ENCODE peak calls at places on chromosomes 3 and 15, in ten cellular contexts. One of them, this sample, is unnamed.

GRCh38 chr15:68417897-68418296 is 14.1 kb downstream of the ITGA11 start:
- DNase-seq in hepatocyte: no peak
- DNase-seq in stimulated activated CD8-positive, alpha-beta memory T cell treated with anti-CD3 and anti-CD28 coated beads, Interleukin-4, amount 100 ng/mL, for 4 hours: no peak
- DNase-seq in mesothelial cell of epicardium: no peak
- DNase-seq in effector CD4-positive, alpha-beta T cell: no peak
- DNase-seq in KBM-7: no peak
- DNase-seq in Kasumi-1: no peak
- DNase-seq in cardiac muscle cell: peak; percentile 36
- DNase-seq in HuH-7: no peak
- DNase-seq in ELR: no peak
- DNase-seq in this sample: no peak

GRCh38 chr15:84598250-84598649 is 2.6 kb upstream of the ZSCAN2 start:
- DNase-seq in HuH-7: no peak
- DNase-seq in KBM-7: peak; percentile 99
- DNase-seq in hepatocyte: no peak
- DNase-seq in stimulated activated CD8-positive, alpha-beta memory T cell treated with anti-CD3 and anti-CD28 coated beads, Interleukin-4, amount 100 ng/mL, for 4 hours: no peak
- DNase-seq in ELR: peak; percentile 32
- DNase-seq in Kasumi-1: peak; percentile 100
- DNase-seq in effector CD4-positive, alpha-beta T cell: peak; percentile 15
- DNase-seq in cardiac muscle cell: no peak
- DNase-seq in mesothelial cell of epicardium: no peak
- DNase-seq in this sample: no peak

GRCh38 chr15:61796056-61796455 is 264.2 kb downstream of the VPS13C start:
- DNase-seq in Kasumi-1: no peak
- DNase-seq in cardiac muscle cell: peak; percentile 29
- DNase-seq in effector CD4-positive, alpha-beta T cell: no peak
- DNase-seq in stimulated activated CD8-positive, alpha-beta memory T cell treated with anti-CD3 and anti-CD28 coated beads, Interleukin-4, amount 100 ng/mL, for 4 hours: no peak
- DNase-seq in KBM-7: no peak
- DNase-seq in HuH-7: no peak
- DNase-seq in ELR: peak; percentile 4
- DNase-seq in mesothelial cell of epicardium: no peak
- DNase-seq in hepatocyte: no peak
- DNase-seq in this sample: no peak

GRCh38 chr3:42213417-42213816 is 52.6 kb downstream of the CCK start:
- DNase-seq in KBM-7: no peak
- DNase-seq in stimulated activated CD8-positive, alpha-beta memory T cell treated with anti-CD3 and anti-CD28 coated beads, Interleukin-4, amount 100 ng/mL, for 4 hours: no peak
- DNase-seq in HuH-7: no peak
- DNase-seq in effector CD4-positive, alpha-beta T cell: no peak
- DNase-seq in cardiac muscle cell: no peak
- DNase-seq in hepatocyte: no peak
- DNase-seq in Kasumi-1: no peak
- DNase-seq in mesothelial cell of epicardium: no peak
- DNase-seq in ELR: no peak
- DNase-seq in this sample: no peak

GRCh38 chr3:49076627-49077026 is 17.2 kb downstream of the QRICH1 start:
- DNase-seq in effector CD4-positive, alpha-beta T cell: no peak
- DNase-seq in cardiac muscle cell: no peak
- DNase-seq in mesothelial cell of epicardium: no peak
- DNase-seq in HuH-7: no peak
- DNase-seq in Kasumi-1: no peak
- DNase-seq in KBM-7: no peak
- DNase-seq in hepatocyte: no peak
- DNase-seq in stimulated activated CD8-positive, alpha-beta memory T cell treated with anti-CD3 and anti-CD28 coated beads, Interleukin-4, amount 100 ng/mL, for 4 hours: no peak
- DNase-seq in ELR: no peak
- DNase-seq in this sample: no peak

GRCh38 chr3:99565316-99565715 is 73.1 kb upstream of the COL8A1 start:
- DNase-seq in hepatocyte: no peak
- DNase-seq in stimulated activated CD8-positive, alpha-beta memory T cell treated with anti-CD3 and anti-CD28 coated beads, Interleukin-4, amount 100 ng/mL, for 4 hours: no peak
- DNase-seq in mesothelial cell of epicardium: no peak
- DNase-seq in KBM-7: no peak
- DNase-seq in cardiac muscle cell: no peak
- DNase-seq in HuH-7: no peak
- DNase-seq in Kasumi-1: no peak
- DNase-seq in effector CD4-positive, alpha-beta T cell: no peak
- DNase-seq in ELR: no peak
- DNase-seq in this sample: no peak

GRCh38 chr3:196222876-196223595 is 6.7 kb downstream of the SLC51A start:
- DNase-seq in stimulated activated CD8-positive, alpha-beta memory T cell treated with anti-CD3 and anti-CD28 coated beads, Interleukin-4, amount 100 ng/mL, for 4 hours: no peak
- DNase-seq in cardiac muscle cell: no peak
- DNase-seq in effector CD4-positive, alpha-beta T cell: no peak
- DNase-seq in HuH-7: no peak
- DNase-seq in Kasumi-1: no peak
- DNase-seq in mesothelial cell of epicardium: no peak
- DNase-seq in KBM-7: no peak
- DNase-seq in hepatocyte: no peak
- DNase-seq in ELR: no peak
- DNase-seq in this sample: no peak

GRCh38 chr3:87436781-87437543 is 160.6 kb upstream of the POU1F1 start:
- DNase-seq in stimulated activated CD8-positive, alpha-beta memory T cell treated with anti-CD3 and anti-CD28 coated beads, Interleukin-4, amount 100 ng/mL, for 4 hours: no peak
- DNase-seq in HuH-7: no peak
- DNase-seq in ELR: peak; percentile 54
- DNase-seq in cardiac muscle cell: no peak
- DNase-seq in mesothelial cell of epicardium: no peak
- DNase-seq in effector CD4-positive, alpha-beta T cell: no peak
- DNase-seq in hepatocyte: no peak
- DNase-seq in KBM-7: no peak
- DNase-seq in Kasumi-1: no peak
- DNase-seq in this sample: no peak

GRCh38 chr15:68795298-68795848 is 25.3 kb downstream of the ANP32A start:
- DNase-seq in mesothelial cell of epicardium: peak; percentile 44
- DNase-seq in hepatocyte: peak; percentile 86
- DNase-seq in ELR: peak; percentile 48
- DNase-seq in KBM-7: peak; percentile 98
- DNase-seq in stimulated activated CD8-positive, alpha-beta memory T cell treated with anti-CD3 and anti-CD28 coated beads, Interleukin-4, amount 100 ng/mL, for 4 hours: no peak
- DNase-seq in HuH-7: no peak
- DNase-seq in effector CD4-positive, alpha-beta T cell: peak; percentile 62
- DNase-seq in cardiac muscle cell: peak; percentile 80
- DNase-seq in Kasumi-1: peak; percentile 94
- DNase-seq in this sample: no peak

GRCh38 chr3:58217209-58217811 is 6.5 kb upstream of the DNASE1L3 start:
- DNase-seq in effector CD4-positive, alpha-beta T cell: peak; percentile 35
- DNase-seq in cardiac muscle cell: peak; percentile 71
- DNase-seq in ELR: peak; percentile 82
- DNase-seq in stimulated activated CD8-positive, alpha-beta memory T cell treated with anti-CD3 and anti-CD28 coated beads, Interleukin-4, amount 100 ng/mL, for 4 hours: no peak
- DNase-seq in KBM-7: peak; percentile 74
- DNase-seq in hepatocyte: peak; percentile 75
- DNase-seq in mesothelial cell of epicardium: no peak
- DNase-seq in Kasumi-1: peak; percentile 86
- DNase-seq in HuH-7: peak; percentile 28
- DNase-seq in this sample: no peak

GRCh38 chr3:150242220-150242938 is 165.7 kb upstream of the TSC22D2 start:
- DNase-seq in stimulated activated CD8-positive, alpha-beta memory T cell treated with anti-CD3 and anti-CD28 coated beads, Interleukin-4, amount 100 ng/mL, for 4 hours: no peak
- DNase-seq in HuH-7: no peak
- DNase-seq in KBM-7: no peak
- DNase-seq in cardiac muscle cell: no peak
- DNase-seq in ELR: peak; percentile 13
- DNase-seq in Kasumi-1: no peak
- DNase-seq in effector CD4-positive, alpha-beta T cell: no peak
- DNase-seq in mesothelial cell of epicardium: no peak
- DNase-seq in hepatocyte: no peak
- DNase-seq in this sample: no peak

GRCh38 chr3:42600958-42601675 is 631 bp downstream of the NKTR start:
- DNase-seq in Kasumi-1: peak; percentile 94
- DNase-seq in cardiac muscle cell: peak; percentile 72
- DNase-seq in ELR: peak; percentile 86
- DNase-seq in HuH-7: peak; percentile 62
- DNase-seq in stimulated activated CD8-positive, alpha-beta memory T cell treated with anti-CD3 and anti-CD28 coated beads, Interleukin-4, amount 100 ng/mL, for 4 hours: no peak
- DNase-seq in mesothelial cell of epicardium: peak; percentile 33
- DNase-seq in hepatocyte: peak; percentile 72
- DNase-seq in KBM-7: peak; percentile 89
- DNase-seq in effector CD4-positive, alpha-beta T cell: peak; percentile 44
- DNase-seq in this sample: peak; percentile 1

GRCh38 chr3:32969656-32970055 is 18.2 kb downstream of the CCR4 start:
- DNase-seq in effector CD4-positive, alpha-beta T cell: no peak
- DNase-seq in KBM-7: no peak
- DNase-seq in hepatocyte: peak; percentile 13
- DNase-seq in ELR: peak; percentile 61
- DNase-seq in Kasumi-1: no peak
- DNase-seq in HuH-7: peak; percentile 37
- DNase-seq in cardiac muscle cell: no peak
- DNase-seq in stimulated activated CD8-positive, alpha-beta memory T cell treated with anti-CD3 and anti-CD28 coated beads, Interleukin-4, amount 100 ng/mL, for 4 hours: no peak
- DNase-seq in mesothelial cell of epicardium: no peak
- DNase-seq in this sample: peak; percentile 68

GRCh38 chr3:23804441-23805227 is 1.1 kb upstream of the UBE2E1 start:
- DNase-seq in cardiac muscle cell: no peak
- DNase-seq in Kasumi-1: no peak
- DNase-seq in HuH-7: no peak
- DNase-seq in KBM-7: no peak
- DNase-seq in ELR: no peak
- DNase-seq in mesothelial cell of epicardium: no peak
- DNase-seq in effector CD4-positive, alpha-beta T cell: no peak
- DNase-seq in stimulated activated CD8-positive, alpha-beta memory T cell treated with anti-CD3 and anti-CD28 coated beads, Interleukin-4, amount 100 ng/mL, for 4 hours: no peak
- DNase-seq in hepatocyte: peak; percentile 37
- DNase-seq in this sample: no peak

GRCh38 chr3:79202471-79203143 is 565.2 kb downstream of the ROBO1 start:
- DNase-seq in stimulated activated CD8-positive, alpha-beta memory T cell treated with anti-CD3 and anti-CD28 coated beads, Interleukin-4, amount 100 ng/mL, for 4 hours: no peak
- DNase-seq in Kasumi-1: no peak
- DNase-seq in mesothelial cell of epicardium: no peak
- DNase-seq in hepatocyte: no peak
- DNase-seq in effector CD4-positive, alpha-beta T cell: no peak
- DNase-seq in HuH-7: no peak
- DNase-seq in cardiac muscle cell: no peak
- DNase-seq in KBM-7: no peak
- DNase-seq in ELR: no peak
- DNase-seq in this sample: no peak

GRCh38 chr3:133860519-133860918 is 35.2 kb downstream of the RAB6B start:
- DNase-seq in ELR: no peak
- DNase-seq in hepatocyte: no peak
- DNase-seq in cardiac muscle cell: no peak
- DNase-seq in mesothelial cell of epicardium: no peak
- DNase-seq in HuH-7: no peak
- DNase-seq in Kasumi-1: no peak
- DNase-seq in KBM-7: no peak
- DNase-seq in stimulated activated CD8-positive, alpha-beta memory T cell treated with anti-CD3 and anti-CD28 coated beads, Interleukin-4, amount 100 ng/mL, for 4 hours: no peak
- DNase-seq in effector CD4-positive, alpha-beta T cell: no peak
- DNase-seq in this sample: no peak

GRCh38 chr3:188196232-188196990 is 42.5 kb downstream of the LPP start:
- DNase-seq in Kasumi-1: no peak
- DNase-seq in hepatocyte: no peak
- DNase-seq in mesothelial cell of epicardium: no peak
- DNase-seq in ELR: peak; percentile 45
- DNase-seq in cardiac muscle cell: no peak
- DNase-seq in KBM-7: no peak
- DNase-seq in stimulated activated CD8-positive, alpha-beta memory T cell treated with anti-CD3 and anti-CD28 coated beads, Interleukin-4, amount 100 ng/mL, for 4 hours: no peak
- DNase-seq in HuH-7: no peak
- DNase-seq in effector CD4-positive, alpha-beta T cell: no peak
- DNase-seq in this sample: no peak

GRCh38 chr3:27535809-27536392 is 51.7 kb upstream of the SLC4A7 start:
- DNase-seq in hepatocyte: no peak
- DNase-seq in ELR: peak; percentile 88
- DNase-seq in stimulated activated CD8-positive, alpha-beta memory T cell treated with anti-CD3 and anti-CD28 coated beads, Interleukin-4, amount 100 ng/mL, for 4 hours: no peak
- DNase-seq in effector CD4-positive, alpha-beta T cell: no peak
- DNase-seq in HuH-7: no peak
- DNase-seq in Kasumi-1: no peak
- DNase-seq in cardiac muscle cell: no peak
- DNase-seq in mesothelial cell of epicardium: no peak
- DNase-seq in KBM-7: no peak
- DNase-seq in this sample: no peak

GRCh38 chr3:55191911-55192787 is 264.3 kb upstream of the LRTM1 start:
- DNase-seq in effector CD4-positive, alpha-beta T cell: no peak
- DNase-seq in stimulated activated CD8-positive, alpha-beta memory T cell treated with anti-CD3 and anti-CD28 coated beads, Interleukin-4, amount 100 ng/mL, for 4 hours: no peak
- DNase-seq in ELR: peak; percentile 95
- DNase-seq in Kasumi-1: no peak
- DNase-seq in cardiac muscle cell: peak; percentile 68
- DNase-seq in hepatocyte: no peak
- DNase-seq in mesothelial cell of epicardium: no peak
- DNase-seq in HuH-7: no peak
- DNase-seq in KBM-7: no peak
- DNase-seq in this sample: no peak

GRCh38 chr3:97975466-97975865 is 3.2 kb upstream of the RIOX2 start:
- DNase-seq in HuH-7: no peak
- DNase-seq in ELR: no peak
- DNase-seq in Kasumi-1: peak; percentile 22
- DNase-seq in stimulated activated CD8-positive, alpha-beta memory T cell treated with anti-CD3 and anti-CD28 coated beads, Interleukin-4, amount 100 ng/mL, for 4 hours: no peak
- DNase-seq in mesothelial cell of epicardium: no peak
- DNase-seq in KBM-7: no peak
- DNase-seq in hepatocyte: no peak
- DNase-seq in cardiac muscle cell: no peak
- DNase-seq in effector CD4-positive, alpha-beta T cell: no peak
- DNase-seq in this sample: no peak

GRCh38 chr3:61562810-61563613 is 1.6 kb downstream of the PTPRG start:
- DNase-seq in effector CD4-positive, alpha-beta T cell: no peak
- DNase-seq in hepatocyte: peak; percentile 44
- DNase-seq in stimulated activated CD8-positive, alpha-beta memory T cell treated with anti-CD3 and anti-CD28 coated beads, Interleukin-4, amount 100 ng/mL, for 4 hours: no peak
- DNase-seq in cardiac muscle cell: peak; percentile 52
- DNase-seq in mesothelial cell of epicardium: no peak
- DNase-seq in ELR: peak; percentile 57
- DNase-seq in HuH-7: no peak
- DNase-seq in Kasumi-1: peak; percentile 33
- DNase-seq in KBM-7: peak; percentile 34
- DNase-seq in this sample: no peak

GRCh38 chr3:50248387-50248786 is 12.4 kb downstream of the GNAI2 start:
- DNase-seq in KBM-7: no peak
- DNase-seq in mesothelial cell of epicardium: no peak
- DNase-seq in HuH-7: no peak
- DNase-seq in hepatocyte: no peak
- DNase-seq in effector CD4-positive, alpha-beta T cell: no peak
- DNase-seq in ELR: peak; percentile 66
- DNase-seq in cardiac muscle cell: no peak
- DNase-seq in Kasumi-1: no peak
- DNase-seq in stimulated activated CD8-positive, alpha-beta memory T cell treated with anti-CD3 and anti-CD28 coated beads, Interleukin-4, amount 100 ng/mL, for 4 hours: no peak
- DNase-seq in this sample: peak; percentile 23

GRCh38 chr3:20066848-20067617 is 26.8 kb downstream of the KAT2B start:
- DNase-seq in KBM-7: no peak
- DNase-seq in HuH-7: no peak
- DNase-seq in mesothelial cell of epicardium: no peak
- DNase-seq in effector CD4-positive, alpha-beta T cell: no peak
- DNase-seq in hepatocyte: no peak
- DNase-seq in Kasumi-1: no peak
- DNase-seq in cardiac muscle cell: peak; percentile 20
- DNase-seq in ELR: no peak
- DNase-seq in stimulated activated CD8-positive, alpha-beta memory T cell treated with anti-CD3 and anti-CD28 coated beads, Interleukin-4, amount 100 ng/mL, for 4 hours: no peak
- DNase-seq in this sample: no peak

GRCh38 chr15:69979783-69980182 is 117.9 kb downstream of the TLE3 start:
- DNase-seq in HuH-7: no peak
- DNase-seq in cardiac muscle cell: no peak
- DNase-seq in effector CD4-positive, alpha-beta T cell: no peak
- DNase-seq in stimulated activated CD8-positive, alpha-beta memory T cell treated with anti-CD3 and anti-CD28 coated beads, Interleukin-4, amount 100 ng/mL, for 4 hours: no peak
- DNase-seq in Kasumi-1: no peak
- DNase-seq in KBM-7: no peak
- DNase-seq in ELR: no peak
- DNase-seq in hepatocyte: no peak
- DNase-seq in mesothelial cell of epicardium: no peak
- DNase-seq in this sample: no peak

GRCh38 chr15:32956006-32956405 is 238.2 kb downstream of the GREM1 start:
- DNase-seq in Kasumi-1: peak; percentile 21
- DNase-seq in ELR: peak; percentile 75
- DNase-seq in effector CD4-positive, alpha-beta T cell: no peak
- DNase-seq in KBM-7: peak; percentile 24
- DNase-seq in stimulated activated CD8-positive, alpha-beta memory T cell treated with anti-CD3 and anti-CD28 coated beads, Interleukin-4, amount 100 ng/mL, for 4 hours: no peak
- DNase-seq in HuH-7: peak; percentile 8
- DNase-seq in cardiac muscle cell: peak; percentile 84
- DNase-seq in hepatocyte: peak; percentile 51
- DNase-seq in mesothelial cell of epicardium: no peak
- DNase-seq in this sample: no peak

GRCh38 chr3:148606979-148607378 is 90.7 kb upstream of the AGTR1 start:
- DNase-seq in stimulated activated CD8-positive, alpha-beta memory T cell treated with anti-CD3 and anti-CD28 coated beads, Interleukin-4, amount 100 ng/mL, for 4 hours: no peak
- DNase-seq in hepatocyte: no peak
- DNase-seq in Kasumi-1: no peak
- DNase-seq in HuH-7: no peak
- DNase-seq in mesothelial cell of epicardium: no peak
- DNase-seq in cardiac muscle cell: no peak
- DNase-seq in effector CD4-positive, alpha-beta T cell: no peak
- DNase-seq in KBM-7: no peak
- DNase-seq in ELR: no peak
- DNase-seq in this sample: no peak

GRCh38 chr3:114363554-114364202 is 69.8 kb downstream of the TIGIT start:
- DNase-seq in stimulated activated CD8-positive, alpha-beta memory T cell treated with anti-CD3 and anti-CD28 coated beads, Interleukin-4, amount 100 ng/mL, for 4 hours: no peak
- DNase-seq in KBM-7: no peak
- DNase-seq in effector CD4-positive, alpha-beta T cell: no peak
- DNase-seq in hepatocyte: peak; percentile 25
- DNase-seq in mesothelial cell of epicardium: no peak
- DNase-seq in HuH-7: no peak
- DNase-seq in Kasumi-1: no peak
- DNase-seq in ELR: peak; percentile 78
- DNase-seq in cardiac muscle cell: peak; percentile 42
- DNase-seq in this sample: no peak

GRCh38 chr3:177358085-177358967 is 161.0 kb upstream of the TBL1XR1 start:
- DNase-seq in ELR: peak; percentile 88
- DNase-seq in HuH-7: peak; percentile 80
- DNase-seq in stimulated activated CD8-positive, alpha-beta memory T cell treated with anti-CD3 and anti-CD28 coated beads, Interleukin-4, amount 100 ng/mL, for 4 hours: no peak
- DNase-seq in cardiac muscle cell: peak; percentile 96
- DNase-seq in mesothelial cell of epicardium: no peak
- DNase-seq in hepatocyte: peak; percentile 73
- DNase-seq in effector CD4-positive, alpha-beta T cell: peak; percentile 23
- DNase-seq in Kasumi-1: peak; percentile 93
- DNase-seq in KBM-7: peak; percentile 89
- DNase-seq in this sample: peak; percentile 79

This sample was measured in DMS153.